ENCODE peak calls at places on chromosomes 16 and 17, in ten cellular contexts. C is Calu3, J is fibroblast of mammary gland, G is GM12878, K is neural crest cell, S is GM23338, D is AG10803, H is natural killer cell, V is PC-9, O is stomach. B is an unnamed sample.

GRCh38 chr16:55212791-55213190 is 111.2 kb upstream of the IRX6 start:
- DNase-seq in C (no peak), J (no peak), G (no peak), K (no peak), S (no peak), D (no peak), H (no peak), V (no peak), O (no peak), B (no peak)

GRCh38 chr17:9350083-9350482 is 225.5 kb downstream of the STX8 start:
- DNase-seq in C (no peak), J (peak), G (no peak), K (no peak), S (no peak), D (peak), H (no peak), V (no peak), O (no peak), B (no peak)

GRCh38 chr17:77273397-77274136 is 132.8 kb downstream of the SEC14L1 start:
- DNase-seq in C (no peak), J (peak), G (no peak), K (no peak), S (no peak), D (no peak), H (no peak), V (no peak), O (no peak), B (no peak)

GRCh38 chr17:46889992-46890564 is 32.9 kb upstream of the GOSR2 start:
- DNase-seq in C (no peak), J (no peak), G (no peak), K (no peak), S (no peak), D (no peak), H (no peak), V (no peak), O (no peak), B (no peak)

GRCh38 chr16:9775994-9776393 is 406.2 kb downstream of the GRIN2A start:
- DNase-seq in C (no peak), J (no peak), G (no peak), K (no peak), S (no peak), D (no peak), H (no peak), V (no peak), O (no peak), B (no peak)

GRCh38 chr17:68035131-68035522 is 408 bp upstream of the KPNA2 start:
- DNase-seq in C (peak), J (no peak), G (no peak), K (peak), S (peak), D (no peak), H (no peak), V (peak), O (peak), B (peak)

GRCh38 chr16:66486773-66487579 is 59.9 kb downstream of the BEAN1 start:
- DNase-seq in C (no peak), J (peak), G (no peak), K (no peak), S (no peak), D (peak), H (no peak), V (peak), O (peak), B (no peak)

GRCh38 chr17:47705536-47706481 is 11.8 kb downstream of the TBKBP1 start:
- DNase-seq in C (no peak), J (no peak), G (no peak), K (no peak), S (no peak), D (no peak), H (no peak), V (no peak), O (no peak), B (no peak)

GRCh38 chr16:4976611-4977145 is 18.5 kb downstream of the SEC14L5 start:
- DNase-seq in C (no peak), J (no peak), G (no peak), K (no peak), S (no peak), D (no peak), H (no peak), V (no peak), O (peak), B (no peak)

DNA sequence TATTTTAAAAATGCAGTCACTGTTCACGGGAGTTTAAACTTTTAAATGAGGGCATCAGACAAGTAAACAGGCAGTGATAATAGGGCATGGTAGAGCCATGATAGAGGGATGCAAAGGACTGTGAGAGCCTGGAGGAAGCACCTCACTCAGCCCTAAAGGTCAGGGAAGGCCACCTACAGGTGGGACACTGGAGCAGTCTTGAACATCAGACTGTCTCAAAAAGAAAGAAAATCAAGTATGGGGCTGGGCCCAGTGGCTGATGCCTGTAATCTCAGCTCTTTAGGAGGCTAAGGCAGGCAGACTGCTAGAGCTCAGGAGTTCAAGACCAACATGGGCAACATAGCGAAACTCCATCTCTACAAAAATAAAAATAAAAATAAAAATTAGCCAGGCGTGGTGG is 31.0 kb upstream of the DHRS7B start:
- DNase-seq in C (no peak), J (no peak), G (no peak), K (no peak), S (peak), D (no peak), H (no peak), V (no peak), O (no peak), B (no peak)
- TF ChIP-seq CTCF in C (no peak), J (no peak), G (no peak), K (no peak), S (peak), D (no peak), H (no peak), V (no peak), O (no peak), B (no peak)

DNA sequence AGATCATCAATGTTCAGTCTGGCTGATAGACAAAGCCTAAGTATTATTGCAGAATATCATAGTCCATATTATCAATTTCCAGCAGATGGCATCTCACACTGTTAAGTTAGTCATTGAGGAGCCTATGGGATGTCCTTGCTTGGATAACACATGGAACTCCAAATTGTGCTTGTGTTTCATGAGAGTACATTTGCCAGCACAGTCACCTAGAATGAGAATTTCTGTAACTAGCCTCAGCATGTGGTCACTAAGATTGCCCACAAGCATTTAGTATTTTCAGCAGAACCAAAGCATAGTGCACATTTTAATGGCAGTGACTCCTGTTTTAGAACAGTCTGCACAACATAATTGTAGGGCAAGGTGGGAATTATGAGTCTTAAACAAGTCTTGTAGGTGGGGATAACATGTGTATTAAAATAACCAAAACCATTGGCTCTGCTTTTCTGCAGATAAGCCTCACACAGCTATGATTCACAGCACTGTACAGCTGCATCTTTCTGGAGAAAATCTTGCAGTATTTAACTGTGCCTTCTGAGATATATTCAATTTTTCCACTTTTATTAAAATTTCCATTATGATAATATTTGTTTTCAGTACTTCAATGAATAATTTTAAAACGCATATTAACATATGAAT is 882.8 kb upstream of the SOX9 start:
- DNase-seq in C (no peak), J (peak), G (no peak), K (no peak), S (no peak), D (peak), H (no peak), V (no peak), O (no peak), B (no peak)
- TF ChIP-seq CTCF in C (no peak), J (peak), G (no peak), K (no peak), S (peak), D (peak), H (no peak), V (peak), O (no peak), B (no peak)

GRCh38 chr16:87720411-87720810 is 45.4 kb downstream of the KLHDC4 start:
- DNase-seq in C (no peak), J (no peak), G (no peak), K (no peak), S (no peak), D (no peak), H (no peak), V (no peak), O (no peak), B (peak)

GRCh38 chr16:87722590-87723223 is 43.1 kb downstream of the KLHDC4 start:
- DNase-seq in C (no peak), J (no peak), G (no peak), K (no peak), S (no peak), D (no peak), H (no peak), V (no peak), O (no peak), B (no peak)

GRCh38 chr16:87723224-87723619 is 42.6 kb downstream of the KLHDC4 start:
- DNase-seq in C (no peak), J (peak), G (peak), K (no peak), S (no peak), D (peak), H (peak), V (no peak), O (peak), B (peak)

GRCh38 chr16:87724490-87725291 is 41.1 kb downstream of the KLHDC4 start:
- DNase-seq in C (no peak), J (no peak), G (peak), K (no peak), S (no peak), D (no peak), H (peak), V (no peak), O (no peak), B (no peak)

GRCh38 chr16:87721622-87722565 is 43.9 kb downstream of the KLHDC4 start:
- DNase-seq in C (no peak), J (no peak), G (no peak), K (no peak), S (no peak), D (no peak), H (no peak), V (no peak), O (no peak), B (no peak)
- TF ChIP-seq CTCF in C (no peak), J (no peak), G (no peak), K (no peak), S (no peak), D (no peak), H (no peak), V (no peak), O (no peak), B (no peak)

GRCh38 chr17:73227379-73227778 is 34.3 kb downstream of the CPSF4L start:
- DNase-seq in C (no peak), J (no peak), G (no peak), K (no peak), S (no peak), D (no peak), H (no peak), V (no peak), O (no peak), B (no peak)

GRCh38 chr17:73228748-73229236 is 32.9 kb downstream of the CPSF4L start:
- DNase-seq in C (peak), J (peak), G (no peak), K (no peak), S (peak), D (peak), H (no peak), V (peak), O (peak), B (no peak)

GRCh38 chr17:73224663-73225305 is 31.9 kb downstream of the COG1 start:
- DNase-seq in C (no peak), J (no peak), G (no peak), K (no peak), S (no peak), D (no peak), H (no peak), V (no peak), O (no peak), B (no peak)

GRCh38 chr17:73227944-73228343 is 33.7 kb downstream of the CPSF4L start:
- DNase-seq in C (no peak), J (no peak), G (no peak), K (no peak), S (no peak), D (no peak), H (no peak), V (no peak), O (no peak), B (no peak)

DNA sequence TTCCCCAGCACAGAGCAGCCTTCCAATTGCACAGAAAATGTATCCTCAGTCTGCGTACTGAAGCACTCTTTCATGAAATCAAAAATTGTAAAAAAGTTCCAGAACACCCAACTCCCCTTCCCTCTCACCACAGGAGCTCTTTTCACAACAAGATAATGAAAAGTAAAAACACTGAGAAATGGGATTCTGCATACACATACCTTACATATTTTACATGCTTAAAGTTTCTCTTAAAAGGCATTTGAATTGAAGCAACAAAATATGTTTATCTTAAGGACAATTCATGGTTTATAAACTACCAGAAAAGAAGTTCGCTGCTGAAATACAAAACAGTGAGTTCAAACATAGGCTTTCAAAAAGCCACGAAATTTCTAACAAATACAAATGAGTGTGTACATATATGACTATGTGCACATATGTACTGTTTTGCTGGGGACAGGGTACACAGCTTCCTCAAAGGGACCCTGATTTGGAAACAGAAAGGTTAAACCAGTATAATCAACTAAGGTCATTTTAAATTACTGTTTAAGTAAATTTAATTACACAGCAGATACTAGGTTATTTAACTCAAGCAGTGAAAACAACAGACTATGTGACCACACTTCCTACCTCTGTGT is 33.8 kb downstream of the COG1 start:
- DNase-seq in C (no peak), J (no peak), G (no peak), K (no peak), S (peak), D (peak), H (no peak), V (no peak), O (no peak), B (no peak)
- TF ChIP-seq CTCF in C (no peak), J (no peak), G (no peak), K (no peak), S (no peak), D (no peak), H (no peak), V (no peak), O (no peak), B (no peak)

DNA sequence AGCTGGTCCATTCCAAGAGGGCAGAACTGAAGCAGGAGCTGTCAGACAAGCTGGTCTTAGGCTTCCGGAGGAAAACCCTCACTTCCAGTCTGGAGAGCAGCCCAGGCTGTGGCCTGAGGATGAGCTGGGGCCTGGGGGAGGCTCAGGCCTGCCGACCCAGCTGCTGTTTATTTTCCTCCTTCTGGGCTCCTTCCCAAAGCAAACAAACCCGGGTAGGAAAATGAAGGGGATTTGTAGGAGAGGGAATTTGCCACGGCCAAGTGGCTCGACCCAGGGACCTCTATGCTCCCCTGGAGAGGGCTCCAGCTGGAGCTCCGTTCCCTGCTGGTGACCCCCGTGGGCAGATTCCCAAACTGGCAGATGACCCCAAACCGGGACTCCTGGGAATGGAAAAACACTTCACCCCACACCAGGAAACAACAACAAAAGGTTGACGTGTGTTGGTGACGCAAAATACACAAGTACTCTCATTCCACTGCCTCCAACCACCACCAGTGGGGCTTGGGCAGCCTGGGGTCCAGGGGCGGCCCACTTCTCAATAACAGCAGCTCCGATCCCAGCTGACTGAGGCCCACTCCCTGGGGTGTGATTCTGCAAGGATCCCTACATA is 8.8 kb downstream of the JUP start:
- DNase-seq in C (peak), J (peak), G (no peak), K (no peak), S (no peak), D (peak), H (no peak), V (peak), O (peak), B (no peak)
- TF ChIP-seq CTCF in C (no peak), J (no peak), G (no peak), K (no peak), S (no peak), D (no peak), H (no peak), V (no peak), O (no peak), B (no peak)

B was measured in glutamatergic neuron.